ENCODE peak calls at places on chromosomes 7 and 10, in four cellular contexts. U is neural progenitor cell, L is OCI-LY7, H is PC-3. C is an unnamed sample.

GRCh38 chr10:43390791-43391190 is 18.2 kb downstream of the HNRNPF start:
- DNase-seq in H (peak), L (no peak), U (peak), C (peak)

GRCh38 chr7:147535619-147536200 is 1054.9 kb upstream of the C7orf33 start:
- DNase-seq in U (no peak), L (no peak), H (peak), C (peak)

GRCh38 chr7:51029586-51030230 is 247.0 kb upstream of the GRB10 start:
- DNase-seq in H (peak), U (no peak), L (no peak), C (peak)

GRCh38 chr7:14446829-14447228 is 455.7 kb downstream of the DGKB start:
- DNase-seq in H (no peak), U (no peak), L (peak), C (no peak)

GRCh38 chr7:31696270-31696669 is 9.3 kb downstream of the PPP1R17 start:
- DNase-seq in L (no peak), H (no peak), U (no peak), C (peak)

GRCh38 chr10:116688241-116688711 is 54.1 kb downstream of the HSPA12A start:
- DNase-seq in U (no peak), L (no peak), H (peak), C (peak)

GRCh38 chr7:14341200-14341599 is 351.7 kb upstream of the ETV1 start:
- DNase-seq in L (no peak), U (no peak), H (no peak), C (no peak)

GRCh38 chr10:43194861-43195260 is 56.6 kb downstream of the CSGALNACT2 start:
- DNase-seq in U (no peak), L (no peak), H (no peak), C (peak)

DNA sequence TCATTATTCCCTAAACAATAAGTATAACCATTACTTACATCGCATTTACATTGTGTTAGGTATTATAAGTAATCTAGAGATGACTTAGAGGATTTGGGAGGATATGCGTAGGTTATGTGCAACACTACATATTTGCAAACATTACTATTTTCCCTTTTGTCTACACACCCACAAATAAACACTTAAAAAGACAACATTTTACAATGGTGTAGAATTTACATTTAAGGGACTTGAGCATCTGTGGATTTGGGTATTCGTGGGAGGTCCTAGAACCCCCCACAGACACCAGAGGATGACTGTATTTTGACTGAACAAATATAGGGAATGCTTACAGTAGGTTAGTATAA is 220.2 kb upstream of the MYO3A start:
- DNase-seq in U (no peak), H (no peak), L (no peak), C (no peak)
- TF ChIP-seq EZH2phosphoT487 in U (no peak), H (no peak), L (no peak), C (no peak)

GRCh38 chr7:3260425-3260762 is 40.7 kb upstream of the SDK1 start:
- DNase-seq in L (no peak), U (no peak), H (no peak), C (peak)
- H3K4me3 ChIP-seq in L (no peak), U (no peak), H (no peak), C (peak)

GRCh38 chr10:112951349-112952281 is 1.6 kb downstream of the TCF7L2 start:
- DNase-seq in L (peak), U (peak), H (peak), C (peak)
- TF ChIP-seq EZH2phosphoT487 in L (no peak), U (no peak), H (no peak), C (no peak)

GRCh38 chr7:30473903-30474302 is 4.7 kb downstream of the NOD1 start:
- DNase-seq in U (no peak), H (no peak), L (no peak), C (peak)

GRCh38 chr7:30473393-30473775 is 5.2 kb downstream of the NOD1 start:
- DNase-seq in L (peak), H (no peak), U (no peak), C (no peak)

GRCh38 chr7:30474485-30474884 is 4.1 kb downstream of the NOD1 start:
- DNase-seq in U (no peak), H (no peak), L (no peak), C (no peak)

GRCh38 chr7:30472081-30472770 is 6.4 kb downstream of the NOD1 start:
- DNase-seq in L (no peak), U (no peak), H (no peak), C (peak)

DNA sequence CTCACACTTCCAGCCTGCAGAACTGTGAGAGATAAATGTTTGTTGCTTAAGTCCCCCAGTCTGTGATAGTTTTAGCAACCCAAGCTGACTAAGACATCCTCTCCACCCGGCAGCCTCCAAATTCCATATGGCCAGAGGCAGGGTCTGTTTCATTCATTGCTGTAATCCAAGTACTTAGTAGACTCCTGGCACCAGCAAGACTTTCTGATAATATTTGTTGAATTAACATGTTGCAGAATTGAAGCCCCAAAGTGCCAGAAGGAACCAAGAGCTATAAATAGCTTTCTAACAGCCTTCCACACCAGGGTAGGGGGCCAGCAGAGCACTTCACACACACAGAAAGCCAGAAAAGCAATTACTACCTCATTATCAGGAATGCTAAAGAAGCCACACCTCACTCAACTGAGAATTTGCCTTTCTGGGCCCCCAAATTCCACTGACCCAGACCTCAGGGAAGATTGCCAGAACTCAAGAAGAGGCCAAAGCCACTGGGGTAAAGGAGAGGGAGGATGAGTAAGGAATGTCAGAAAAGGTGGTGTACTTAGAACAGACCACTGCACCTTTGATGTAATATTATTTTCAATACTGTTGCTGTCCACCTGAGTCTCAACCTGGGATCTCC is 5.7 kb downstream of the NOD1 start:
- DNase-seq in H (no peak), U (no peak), L (no peak), C (peak)
- H3K4me3 ChIP-seq in H (no peak), U (no peak), L (no peak), C (no peak)

GRCh38 chr7:6221340-6222319 is 50.8 kb downstream of the CYTH3 start:
- DNase-seq in L (no peak), U (no peak), H (no peak), C (peak)
- TF ChIP-seq EZH2phosphoT487 in L (no peak), U (no peak), H (no peak), C (no peak)

DNA sequence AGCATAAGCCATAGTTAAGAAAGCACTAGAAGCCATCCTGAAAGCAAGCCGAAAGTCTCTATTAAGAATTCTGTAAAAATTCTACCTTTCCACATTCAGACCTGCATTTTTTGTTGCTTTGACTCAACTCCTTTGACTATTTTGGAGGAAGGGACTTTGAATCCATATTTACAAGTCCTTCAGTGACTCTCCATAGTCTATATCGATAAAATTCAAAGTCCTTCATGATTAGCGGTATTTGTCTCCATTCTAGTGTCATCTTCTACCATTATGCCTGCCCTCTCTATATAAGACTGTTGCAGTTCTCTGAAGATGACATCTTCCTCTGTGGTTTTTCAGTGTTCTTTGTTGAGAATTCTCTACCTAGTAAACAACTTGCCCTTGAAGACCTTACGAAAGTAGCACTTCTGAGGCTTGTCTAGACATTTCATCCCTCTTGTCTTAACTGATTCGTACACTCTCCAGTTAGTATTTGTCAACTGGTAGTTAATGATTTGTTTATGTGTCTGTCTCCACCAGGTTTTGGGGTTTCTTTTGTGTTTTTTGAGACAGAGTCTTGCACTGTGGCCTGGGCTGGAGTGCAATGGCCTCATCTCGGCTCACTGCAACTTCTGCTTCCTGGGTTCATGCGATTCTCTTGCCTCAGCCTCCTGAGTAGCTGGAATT is 1.7 kb downstream of the CCSER2 start:
- DNase-seq in H (no peak), U (no peak), L (no peak), C (no peak)
- H3K4me3 ChIP-seq in H (peak), U (peak), L (peak), C (peak)

DNA sequence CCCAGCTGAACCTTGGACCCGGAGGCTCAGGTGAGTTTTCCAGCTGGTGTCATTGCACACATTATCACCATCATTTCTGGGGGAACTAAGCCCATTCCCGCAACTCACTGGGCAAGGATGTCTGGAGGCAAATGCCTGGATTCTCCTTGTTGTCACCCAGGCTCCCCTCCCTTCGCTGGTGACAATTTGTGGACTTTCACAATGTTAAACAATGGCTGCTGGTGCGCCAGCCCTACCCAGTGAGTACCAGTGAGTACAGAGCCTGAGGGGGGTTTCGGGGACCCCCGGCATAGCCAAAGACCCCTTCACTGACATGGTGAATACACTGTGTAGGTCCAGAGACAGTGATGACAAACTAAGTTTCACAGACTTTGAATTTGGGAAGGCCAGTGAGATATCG is 189.2 kb downstream of the ADARB2 start:
- DNase-seq in L (no peak), H (no peak), U (no peak), C (no peak)
- TF ChIP-seq EZH2phosphoT487 in L (no peak), H (no peak), U (no peak), C (no peak)

DNA sequence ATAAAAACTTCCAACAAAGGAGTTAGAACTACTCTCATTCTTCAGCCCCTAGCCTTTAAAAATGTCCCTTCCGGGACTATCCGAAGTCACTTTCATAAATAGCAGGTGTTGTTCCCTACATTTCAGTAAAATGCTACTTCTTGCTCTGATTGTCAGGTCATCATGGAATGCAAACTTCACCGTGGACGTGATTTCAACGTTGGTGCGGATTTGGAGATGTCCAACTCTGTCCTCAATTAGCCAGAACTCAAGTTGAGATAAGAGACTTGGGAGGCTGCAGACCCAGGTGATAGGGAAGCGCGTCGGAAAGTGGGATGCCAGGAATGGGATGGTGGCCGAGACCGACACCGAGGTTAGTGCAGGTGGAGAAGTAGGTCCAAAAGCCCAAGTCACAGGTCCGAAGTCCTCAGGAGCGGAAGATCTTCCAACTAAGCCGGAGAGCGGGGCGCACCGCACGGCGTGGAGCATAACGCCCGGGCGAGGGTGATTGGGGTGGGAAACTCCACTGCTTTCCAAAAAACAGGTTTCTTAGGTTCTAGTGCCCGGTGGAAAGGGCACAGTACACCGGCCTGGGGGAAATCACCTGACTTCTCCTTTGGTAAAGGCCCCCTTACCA is 11.5 kb upstream of the SPAG6 start:
- DNase-seq in U (peak), H (no peak), L (no peak), C (no peak)
- H3K4me3 ChIP-seq in U (peak), H (no peak), L (no peak), C (no peak)

DNA sequence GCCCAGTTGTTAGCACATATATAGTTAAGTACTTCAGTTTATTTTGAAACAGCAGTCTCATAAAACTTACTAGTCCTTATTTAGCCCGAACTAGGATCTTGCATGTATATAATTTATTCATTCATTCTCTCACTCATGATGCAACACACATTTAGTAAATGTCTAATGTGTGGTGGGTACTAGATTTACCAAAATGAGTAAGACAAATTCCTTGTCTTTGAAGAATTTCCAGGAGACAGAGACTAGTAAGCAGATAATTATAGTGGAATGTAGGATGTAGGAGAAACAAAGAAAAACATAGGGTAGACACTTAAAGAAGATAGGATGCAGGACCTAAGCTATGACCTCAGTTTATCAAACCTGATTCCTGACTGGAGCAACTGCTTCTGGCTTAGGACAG is 120.2 kb upstream of the AMPH start:
- DNase-seq in U (no peak), L (no peak), H (no peak), C (peak)
- TF ChIP-seq EZH2phosphoT487 in U (no peak), L (no peak), H (no peak), C (no peak)